ENCODE peak calls at places on chromosomes 7 and 10, in seven cellular contexts. One of them, this sample, is unnamed.

GRCh38 chr7:99126921-99127553 is 16.9 kb downstream of the SMURF1 start:
- DNase-seq in kidney: no peak
- DNase-seq in HCT116: no peak
- DNase-seq in A549: no peak
- DNase-seq in fibroblast of lung: no peak
- DNase-seq in DND-41: no peak
- DNase-seq in neuronal stem cell: no peak
- DNase-seq in this sample: no peak

GRCh38 chr10:98242823-98243222 is 25.2 kb downstream of the LOXL4 start:
- DNase-seq in kidney: no peak
- DNase-seq in HCT116: no peak
- DNase-seq in A549: peak; percentile 19
- DNase-seq in fibroblast of lung: peak; percentile 36
- DNase-seq in DND-41: no peak
- DNase-seq in neuronal stem cell: no peak
- DNase-seq in this sample: no peak

GRCh38 chr7:68265258-68265657 is 1268.6 kb downstream of the TYW1 start:
- DNase-seq in kidney: no peak
- DNase-seq in HCT116: no peak
- DNase-seq in A549: no peak
- DNase-seq in fibroblast of lung: no peak
- DNase-seq in DND-41: no peak
- DNase-seq in neuronal stem cell: no peak
- DNase-seq in this sample: no peak

GRCh38 chr7:101859411-101860106 is 42.1 kb downstream of the CUX1 start:
- DNase-seq in kidney: no peak
- DNase-seq in HCT116: no peak
- DNase-seq in A549: peak; percentile 42
- DNase-seq in fibroblast of lung: no peak
- DNase-seq in DND-41: no peak
- DNase-seq in neuronal stem cell: no peak
- DNase-seq in this sample: no peak

GRCh38 chr7:46131916-46132795 is 211.1 kb upstream of the IGFBP3 start:
- DNase-seq in kidney: peak; percentile 61
- DNase-seq in HCT116: no peak
- DNase-seq in A549: peak; percentile 40
- DNase-seq in fibroblast of lung: no peak
- DNase-seq in DND-41: no peak
- DNase-seq in neuronal stem cell: peak; percentile 11
- DNase-seq in this sample: no peak

GRCh38 chr7:83162402-83163256 is at the start of gene PCLO:
- DNase-seq in kidney: peak; percentile 95
- DNase-seq in HCT116: peak; percentile 92
- DNase-seq in A549: peak; percentile 92
- DNase-seq in fibroblast of lung: peak; percentile 73
- DNase-seq in DND-41: no peak
- DNase-seq in neuronal stem cell: peak; percentile 91
- DNase-seq in this sample: peak; percentile 53

GRCh38 chr10:75672842-75673241 is 241.4 kb downstream of the LRMDA start:
- DNase-seq in kidney: no peak
- DNase-seq in HCT116: no peak
- DNase-seq in A549: no peak
- DNase-seq in fibroblast of lung: peak; percentile 46
- DNase-seq in DND-41: no peak
- DNase-seq in neuronal stem cell: no peak
- DNase-seq in this sample: no peak

GRCh38 chr7:75971961-75972763 is 22.2 kb downstream of the TMEM120A start:
- DNase-seq in kidney: no peak
- DNase-seq in HCT116: no peak
- DNase-seq in A549: peak; percentile 54
- DNase-seq in fibroblast of lung: no peak
- DNase-seq in DND-41: no peak
- DNase-seq in neuronal stem cell: no peak
- DNase-seq in this sample: no peak

GRCh38 chr7:44398953-44399574 is 73.7 kb upstream of the CAMK2B start:
- DNase-seq in kidney: no peak
- DNase-seq in HCT116: no peak
- DNase-seq in A549: no peak
- DNase-seq in fibroblast of lung: no peak
- DNase-seq in DND-41: no peak
- DNase-seq in neuronal stem cell: no peak
- DNase-seq in this sample: no peak

GRCh38 chr10:76582536-76582935 is 1055.1 kb downstream of the KCNMA1 start:
- DNase-seq in kidney: no peak
- DNase-seq in HCT116: no peak
- DNase-seq in A549: no peak
- DNase-seq in fibroblast of lung: peak; percentile 62
- DNase-seq in DND-41: no peak
- DNase-seq in neuronal stem cell: no peak
- DNase-seq in this sample: no peak

GRCh38 chr7:82247814-82248433 is 195.7 kb downstream of the CACNA2D1 start:
- DNase-seq in kidney: no peak
- DNase-seq in HCT116: peak; percentile 8
- DNase-seq in A549: peak; percentile 38
- DNase-seq in fibroblast of lung: peak; percentile 6
- DNase-seq in DND-41: no peak
- DNase-seq in neuronal stem cell: no peak
- DNase-seq in this sample: no peak

GRCh38 chr7:101066141-101066857 is 19.0 kb upstream of the TRIM56 start:
- DNase-seq in kidney: peak; percentile 30
- DNase-seq in HCT116: no peak
- DNase-seq in A549: no peak
- DNase-seq in fibroblast of lung: no peak
- DNase-seq in DND-41: no peak
- DNase-seq in neuronal stem cell: no peak
- DNase-seq in this sample: no peak

GRCh38 chr10:61128196-61128595 is 184.2 kb upstream of the RHOBTB1 start:
- DNase-seq in kidney: no peak
- DNase-seq in HCT116: no peak
- DNase-seq in A549: no peak
- DNase-seq in fibroblast of lung: no peak
- DNase-seq in DND-41: no peak
- DNase-seq in neuronal stem cell: no peak
- DNase-seq in this sample: no peak

GRCh38 chr10:110746254-110746826 is 102.2 kb downstream of the RBM20 start:
- DNase-seq in kidney: no peak
- DNase-seq in HCT116: peak; percentile 63
- DNase-seq in A549: peak; percentile 66
- DNase-seq in fibroblast of lung: peak; percentile 56
- DNase-seq in DND-41: peak; percentile 41
- DNase-seq in neuronal stem cell: peak; percentile 59
- DNase-seq in this sample: peak; percentile 50

DNA sequence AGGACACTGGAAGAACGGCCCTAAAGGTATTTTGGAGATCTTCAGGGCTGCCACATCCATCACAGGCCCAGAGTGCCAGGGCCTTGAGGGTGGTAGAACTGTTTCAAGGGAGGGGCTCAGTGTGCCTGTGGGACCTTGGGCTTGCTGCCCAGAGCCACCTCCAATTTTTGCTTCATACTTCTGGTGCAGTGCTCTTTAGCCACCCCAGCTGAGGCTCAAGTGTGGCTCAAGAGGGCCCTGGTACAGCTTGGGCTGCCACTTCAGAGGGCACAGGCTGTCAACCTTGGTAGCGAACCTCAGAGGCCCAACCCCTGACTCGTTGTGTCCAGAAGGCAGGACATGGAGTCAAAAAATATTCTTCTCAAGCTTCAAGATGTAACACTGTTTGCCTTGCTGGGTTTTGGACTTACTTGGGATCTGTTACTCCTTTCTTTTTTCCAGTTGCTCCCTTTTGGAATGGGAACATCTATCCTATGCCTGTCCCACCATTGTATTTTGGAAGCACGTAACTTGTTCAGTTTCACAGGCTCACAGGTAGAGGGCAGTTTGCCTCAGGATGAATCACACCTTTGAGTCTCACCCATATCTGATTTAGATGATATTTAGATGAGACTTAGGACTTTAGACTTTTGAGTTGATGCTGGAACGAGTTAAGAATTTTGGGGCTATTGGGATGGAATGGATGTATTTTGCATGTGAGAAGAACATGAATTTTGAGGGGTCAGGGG is 224.8 kb downstream of the RPS24 start:
- DNase-seq in kidney: no peak
- DNase-seq in HCT116: no peak
- DNase-seq in A549: peak; percentile 22
- DNase-seq in fibroblast of lung: no peak
- DNase-seq in DND-41: no peak
- DNase-seq in neuronal stem cell: no peak
- DNase-seq in this sample: no peak
- H3K27ac ChIP-seq in kidney: no peak overlapping the region
- H3K27ac ChIP-seq in HCT116: no peak overlapping the region
- H3K27ac ChIP-seq in A549: peak overlapping the region; percentile 94
- H3K27ac ChIP-seq in fibroblast of lung: no peak overlapping the region
- H3K27ac ChIP-seq in DND-41: no peak overlapping the region
- H3K27ac ChIP-seq in neuronal stem cell: no peak overlapping the region
- H3K27ac ChIP-seq in this sample: no peak overlapping the region

GRCh38 chr10:132468201-132468600 is 69.4 kb upstream of the INPP5A start:
- DNase-seq in kidney: no peak
- DNase-seq in HCT116: no peak
- DNase-seq in A549: no peak
- DNase-seq in fibroblast of lung: no peak
- DNase-seq in DND-41: no peak
- DNase-seq in neuronal stem cell: no peak
- DNase-seq in this sample: no peak
- H3K4me1 ChIP-seq in kidney: peaks cover 3% of the 10 kb centered on the region
- H3K4me1 ChIP-seq in HCT116: no peaks in the 10 kb centered on the region
- H3K4me1 ChIP-seq in A549: no peaks in the 10 kb centered on the region
- H3K4me1 ChIP-seq in fibroblast of lung: peaks cover 2% of the 10 kb centered on the region
- H3K4me1 ChIP-seq in DND-41: no peaks in the 10 kb centered on the region
- H3K4me1 ChIP-seq in neuronal stem cell: peaks cover 2% of the 10 kb centered on the region
- H3K4me1 ChIP-seq in this sample: no peaks in the 10 kb centered on the region

GRCh38 chr10:412109-412508 is 276.9 kb downstream of the ZMYND11 start:
- DNase-seq in kidney: no peak
- DNase-seq in HCT116: no peak
- DNase-seq in A549: no peak
- DNase-seq in fibroblast of lung: peak; percentile 26
- DNase-seq in DND-41: no peak
- DNase-seq in neuronal stem cell: no peak
- DNase-seq in this sample: no peak

GRCh38 chr10:411597-411996 is 276.3 kb downstream of the ZMYND11 start:
- DNase-seq in kidney: no peak
- DNase-seq in HCT116: no peak
- DNase-seq in A549: no peak
- DNase-seq in fibroblast of lung: peak; percentile 48
- DNase-seq in DND-41: no peak
- DNase-seq in neuronal stem cell: no peak
- DNase-seq in this sample: no peak

GRCh38 chr10:406976-407375 is 271.7 kb downstream of the ZMYND11 start:
- DNase-seq in kidney: no peak
- DNase-seq in HCT116: no peak
- DNase-seq in A549: no peak
- DNase-seq in fibroblast of lung: no peak
- DNase-seq in DND-41: no peak
- DNase-seq in neuronal stem cell: no peak
- DNase-seq in this sample: no peak

GRCh38 chr10:408223-408622 is 273.0 kb downstream of the ZMYND11 start:
- DNase-seq in kidney: no peak
- DNase-seq in HCT116: no peak
- DNase-seq in A549: no peak
- DNase-seq in fibroblast of lung: no peak
- DNase-seq in DND-41: no peak
- DNase-seq in neuronal stem cell: no peak
- DNase-seq in this sample: no peak

GRCh38 chr10:409403-410040 is 274.3 kb downstream of the ZMYND11 start:
- DNase-seq in kidney: no peak
- DNase-seq in HCT116: no peak
- DNase-seq in A549: no peak
- DNase-seq in fibroblast of lung: no peak
- DNase-seq in DND-41: no peak
- DNase-seq in neuronal stem cell: no peak
- DNase-seq in this sample: no peak
- H3K4me3 ChIP-seq in kidney: no peak overlapping the region
- H3K4me3 ChIP-seq in HCT116: no peak overlapping the region
- H3K4me3 ChIP-seq in A549: no peak overlapping the region
- H3K4me3 ChIP-seq in fibroblast of lung: no peak overlapping the region
- H3K4me3 ChIP-seq in DND-41: no peak overlapping the region
- H3K4me3 ChIP-seq in neuronal stem cell: no peak overlapping the region
- H3K4me3 ChIP-seq in this sample: no peak overlapping the region

DNA sequence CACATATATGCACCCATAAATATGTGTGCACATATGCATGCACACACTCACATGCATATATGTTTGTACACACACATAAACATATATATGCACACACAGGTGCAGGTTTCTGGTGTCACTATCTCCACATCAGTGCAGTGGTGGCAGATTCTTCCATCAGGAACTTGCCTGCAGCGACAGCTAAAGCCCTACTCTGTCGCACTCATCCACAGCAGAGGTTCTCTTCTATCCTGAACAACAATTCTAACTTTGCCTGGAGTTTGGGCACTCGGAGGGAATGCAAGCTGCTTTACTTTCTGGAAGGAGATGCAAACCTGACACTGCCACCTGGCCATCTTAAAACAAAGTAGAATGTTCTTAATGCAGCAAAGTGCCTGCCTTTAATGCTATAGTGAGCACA is 745.8 kb downstream of the GRID1 start:
- DNase-seq in kidney: no peak
- DNase-seq in HCT116: no peak
- DNase-seq in A549: no peak
- DNase-seq in fibroblast of lung: no peak
- DNase-seq in DND-41: no peak
- DNase-seq in neuronal stem cell: no peak
- DNase-seq in this sample: no peak
- H3K27ac ChIP-seq in kidney: no peak overlapping the region
- H3K27ac ChIP-seq in HCT116: no peak overlapping the region
- H3K27ac ChIP-seq in A549: peak overlapping the region; percentile 77
- H3K27ac ChIP-seq in fibroblast of lung: no peak overlapping the region
- H3K27ac ChIP-seq in DND-41: no peak overlapping the region
- H3K27ac ChIP-seq in neuronal stem cell: no peak overlapping the region
- H3K27ac ChIP-seq in this sample: no peak overlapping the region

GRCh38 chr10:113133497-113133896 is 183.4 kb downstream of the TCF7L2 start:
- DNase-seq in kidney: no peak
- DNase-seq in HCT116: no peak
- DNase-seq in A549: peak; percentile 43
- DNase-seq in fibroblast of lung: peak; percentile 73
- DNase-seq in DND-41: no peak
- DNase-seq in neuronal stem cell: no peak
- DNase-seq in this sample: no peak

GRCh38 chr10:113131611-113132330 is 181.7 kb downstream of the TCF7L2 start:
- DNase-seq in kidney: no peak
- DNase-seq in HCT116: no peak
- DNase-seq in A549: peak; percentile 72
- DNase-seq in fibroblast of lung: peak; percentile 87
- DNase-seq in DND-41: no peak
- DNase-seq in neuronal stem cell: no peak
- DNase-seq in this sample: no peak

GRCh38 chr10:113135025-113135424 is 185.0 kb downstream of the TCF7L2 start:
- DNase-seq in kidney: no peak
- DNase-seq in HCT116: no peak
- DNase-seq in A549: no peak
- DNase-seq in fibroblast of lung: no peak
- DNase-seq in DND-41: no peak
- DNase-seq in neuronal stem cell: peak; percentile 69
- DNase-seq in this sample: no peak

GRCh38 chr10:113129117-113129516 is 179.1 kb downstream of the TCF7L2 start:
- DNase-seq in kidney: no peak
- DNase-seq in HCT116: no peak
- DNase-seq in A549: no peak
- DNase-seq in fibroblast of lung: no peak
- DNase-seq in DND-41: no peak
- DNase-seq in neuronal stem cell: no peak
- DNase-seq in this sample: no peak

GRCh38 chr10:113132651-113133088 is 182.6 kb downstream of the TCF7L2 start:
- DNase-seq in kidney: no peak
- DNase-seq in HCT116: no peak
- DNase-seq in A549: no peak
- DNase-seq in fibroblast of lung: peak; percentile 70
- DNase-seq in DND-41: no peak
- DNase-seq in neuronal stem cell: peak; percentile 45
- DNase-seq in this sample: no peak
- H3K4me1 ChIP-seq in kidney: peaks cover 12% of the 10 kb centered on the region
- H3K4me1 ChIP-seq in HCT116: no peaks in the 10 kb centered on the region
- H3K4me1 ChIP-seq in A549: peaks cover 64% of the 10 kb centered on the region
- H3K4me1 ChIP-seq in fibroblast of lung: peaks cover 12% of the 10 kb centered on the region
- H3K4me1 ChIP-seq in DND-41: no peaks in the 10 kb centered on the region
- H3K4me1 ChIP-seq in neuronal stem cell: peaks cover 60% of the 10 kb centered on the region
- H3K4me1 ChIP-seq in this sample: no peaks in the 10 kb centered on the region

This sample was measured in CD8-positive, alpha-beta memory T cell.